ENCODE peak calls at places on chromosome X, in five cellular contexts. L is tibial nerve; O is A549; J is astrocyte; C is CD4-positive, alpha-beta memory T cell. G is an unnamed sample. For H3K4me1 and H3K9me3, the result is how much of the 10 kb centered on the place peaks cover.

GRCh38 chrX:130179170-130179569 is 7.4 kb downstream of the RAB33A start:
- DNase-seq in L (no peak), O (no peak), C (no peak), J (no peak), G (no peak)

GRCh38 chrX:55787063-55787462 is 69.5 kb downstream of the RRAGB start:
- DNase-seq in C (no peak), O (no peak), J (no peak), L (no peak), G (no peak)

GRCh38 chrX:11329016-11329415 is 35.8 kb downstream of the AMELX start:
- DNase-seq in C (no peak), L (no peak), J (peak), O (no peak), G (no peak)

GRCh38 chrX:43849173-43849572 is 33.1 kb downstream of the MAOB start:
- DNase-seq in L (no peak), O (no peak), J (no peak), C (no peak), G (no peak)

GRCh38 chrX:136812286-136812685 is 31.6 kb upstream of the ARHGEF6 start:
- DNase-seq in J (no peak), L (no peak), O (no peak), C (no peak), G (no peak)

GRCh38 chrX:13495232-13495631 is 74.2 kb upstream of the EGFL6 start:
- DNase-seq in L (no peak), J (no peak), C (no peak), O (no peak), G (no peak)

GRCh38 chrX:67544871-67545771 is 1.3 kb downstream of the AR start:
- DNase-seq in C (no peak), J (peak), O (no peak), L (no peak), G (no peak)

GRCh38 chrX:110082156-110082555 is 79.2 kb downstream of the TMEM164 start:
- DNase-seq in J (peak), C (no peak), L (no peak), O (no peak), G (no peak)

GRCh38 chrX:111652719-111653118 is 28.3 kb upstream of the ALG13 start:
- DNase-seq in L (no peak), C (no peak), J (no peak), O (no peak), G (no peak)

GRCh38 chrX:117120700-117121099 is 657.9 kb upstream of the CT83 start:
- DNase-seq in C (no peak), J (no peak), O (no peak), L (no peak), G (no peak)

GRCh38 chrX:39324233-39324632 is 523.0 kb downstream of the MID1IP1 start:
- DNase-seq in O (no peak), C (no peak), L (no peak), J (no peak), G (no peak)

GRCh38 chrX:115266300-115266699 is 23.2 kb upstream of the LUZP4 start:
- DNase-seq in O (no peak), J (no peak), L (no peak), C (no peak), G (no peak)

GRCh38 chrX:28278236-28278635 is 297.0 kb upstream of the DCAF8L1 start:
- DNase-seq in J (no peak), C (no peak), O (no peak), L (no peak), G (no peak)

GRCh38 chrX:39903937-39904336 is 193.8 kb downstream of the BCOR start:
- DNase-seq in C (no peak), J (peak), L (no peak), O (peak), G (no peak)

GRCh38 chrX:103092942-103093341 is at the start of gene NXF3:
- DNase-seq in L (no peak), C (no peak), J (no peak), O (no peak), G (no peak)

GRCh38 chrX:115344885-115345653 is 55.6 kb downstream of the LUZP4 start:
- DNase-seq in C (no peak), O (peak), L (peak), J (peak), G (no peak)

GRCh38 chrX:87975365-87975764 is 457.8 kb downstream of the KLHL4 start:
- DNase-seq in J (no peak), O (no peak), C (no peak), L (no peak), G (no peak)

GRCh38 chrX:65750674-65751469 is 83.4 kb downstream of the MSN start:
- DNase-seq in C (peak), J (no peak), L (no peak), O (no peak), G (peak)

GRCh38 chrX:102129473-102129872 is 4.0 kb downstream of the TCEAL2 start:
- DNase-seq in L (no peak), O (peak), C (no peak), J (no peak), G (no peak)

GRCh38 chrX:27439771-27440170 is 23.4 kb downstream of the PPP4R3C start:
- DNase-seq in L (no peak), J (no peak), C (no peak), O (no peak), G (no peak)

GRCh38 chrX:21932277-21932996 is 8.1 kb upstream of the SMS start:
- DNase-seq in O (no peak), J (peak), C (no peak), L (no peak), G (no peak)

GRCh38 chrX:30735839-30736238 is 82.6 kb downstream of the GK start:
- DNase-seq in C (peak), J (peak), L (peak), O (peak), G (peak)

GRCh38 chrX:13666836-13667235 is 13.9 kb downstream of the TCEANC start:
- DNase-seq in J (no peak), C (no peak), O (no peak), L (no peak), G (no peak)

GRCh38 chrX:150087612-150088011 is 149.3 kb upstream of the EOLA2 start:
- DNase-seq in O (no peak), L (no peak), J (no peak), C (no peak), G (no peak)

GRCh38 chrX:13005671-13006473 is 31.0 kb downstream of the TMSB4X start:
- DNase-seq in O (no peak), L (no peak), J (peak), C (no peak), G (no peak)

GRCh38 chrX:66919280-66919832 is 280.5 kb upstream of the EDA2R start:
- DNase-seq in J (no peak), C (no peak), L (no peak), O (no peak), G (no peak)

GRCh38 chrX:68112321-68112720 is 321.0 kb downstream of the OPHN1 start:
- DNase-seq in L (no peak), O (no peak), J (peak), C (no peak), G (no peak)

GRCh38 chrX:1485033-1485432 is 32.3 kb upstream of the ASMTL start:
- DNase-seq in C (no peak), O (no peak), L (no peak), J (no peak), G (peak)

GRCh38 chrX:77918568-77918967 is 8.1 kb downstream of the ATP7A start:
- DNase-seq in L (no peak), C (no peak), J (peak), O (no peak), G (no peak)

GRCh38 chrX:50081282-50081955 is 119.4 kb downstream of the AKAP4 start:
- DNase-seq in L (no peak), O (no peak), C (no peak), J (no peak), G (no peak)

GRCh38 chrX:65985922-65986588 is 53.8 kb downstream of the VSIG4 start:
- DNase-seq in L (no peak), J (peak), O (peak), C (peak), G (no peak)

GRCh38 chrX:9374537-9374936 is 90.3 kb upstream of the TBL1X start:
- DNase-seq in L (no peak), C (no peak), O (no peak), J (no peak), G (no peak)

GRCh38 chrX:96433409-96434122 is 251.1 kb upstream of the DIAPH2 start:
- DNase-seq in C (no peak), O (no peak), J (no peak), L (no peak), G (no peak)

GRCh38 chrX:108245462-108245861 is 153.9 kb downstream of the ATG4A start:
- DNase-seq in C (no peak), L (no peak), J (no peak), O (no peak), G (no peak)

GRCh38 chrX:130171446-130172126 is at the start of gene RAB33A:
- DNase-seq in O (no peak), L (no peak), J (no peak), C (peak), G (peak)

DNA sequence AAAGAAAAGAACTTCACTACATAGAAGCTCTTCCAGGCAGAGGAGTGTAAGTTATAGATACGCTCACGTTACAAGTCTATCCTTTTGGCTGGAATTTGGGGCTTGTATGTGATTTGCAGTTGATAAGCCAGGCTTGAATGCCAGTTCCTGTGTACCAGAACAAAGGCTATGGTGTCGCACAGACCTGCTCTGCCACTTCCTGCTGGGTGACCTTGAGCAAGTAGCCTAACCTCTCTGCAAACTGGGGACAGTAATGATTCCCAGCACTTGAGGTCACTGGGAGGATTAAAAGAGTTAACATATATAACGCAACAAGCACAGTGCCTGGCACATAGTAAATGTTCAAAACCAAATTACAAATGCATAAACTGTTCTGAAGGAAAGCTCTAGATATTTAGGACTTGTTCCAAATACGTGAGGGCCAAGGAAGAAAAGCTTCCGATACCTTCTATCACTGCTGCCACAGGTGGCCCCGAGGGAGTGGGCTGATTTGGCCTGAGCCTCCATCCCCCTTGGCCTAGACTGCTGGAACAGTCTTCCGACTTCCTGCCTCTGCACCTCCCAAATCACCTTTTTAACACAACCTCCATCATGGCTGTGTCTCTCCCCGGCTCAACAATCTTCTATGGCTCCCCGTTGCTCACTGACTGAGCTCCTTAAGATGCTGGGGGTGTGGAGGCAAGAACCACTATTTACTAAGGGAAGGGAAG is 1.3 kb upstream of the SOWAHD start:
- DNase-seq in L (no peak), C (no peak), O (no peak), J (no peak), G (no peak)
- H3K4me1 ChIP-seq in L (under half), C (half or more), O (under half), J (under half), G (half or more)

GRCh38 chrX:17014216-17014615 is 67.8 kb downstream of the REPS2 start:
- DNase-seq in C (no peak), O (no peak), J (no peak), L (no peak), G (no peak)

GRCh38 chrX:17007134-17007768 is 60.8 kb downstream of the REPS2 start:
- DNase-seq in C (no peak), L (no peak), J (no peak), O (peak), G (no peak)

GRCh38 chrX:17005712-17006372 is 59.4 kb downstream of the REPS2 start:
- DNase-seq in O (no peak), J (no peak), C (no peak), L (no peak), G (no peak)

GRCh38 chrX:17009856-17010650 is 63.6 kb downstream of the REPS2 start:
- DNase-seq in J (no peak), O (no peak), L (no peak), C (no peak), G (no peak)
- H3K9me3 ChIP-seq in J (under half), O (under half), L (under half), C (under half), G (under half)

GRCh38 chrX:384861-385260 is 1.8 kb downstream of the PPP2R3B start:
- DNase-seq in C (no peak), J (no peak), O (no peak), L (no peak), G (no peak)

GRCh38 chrX:386768-387575 is at the start of gene PPP2R3B:
- DNase-seq in C (peak), J (peak), L (peak), O (peak), G (peak)

GRCh38 chrX:387729-388128 is 1.0 kb upstream of the PPP2R3B start:
- DNase-seq in C (no peak), J (no peak), L (no peak), O (no peak), G (no peak)

GRCh38 chrX:389021-389441 is 2.3 kb upstream of the PPP2R3B start:
- DNase-seq in L (no peak), O (no peak), C (no peak), J (no peak), G (no peak)

GRCh38 chrX:386239-386767 is 404 bp downstream of the PPP2R3B start:
- DNase-seq in L (no peak), O (no peak), J (no peak), C (peak), G (peak)
- H3K27ac ChIP-seq in L (peak), O (peak), J (peak), C (peak), G (peak)

GRCh38 chrX:85573801-85574200 is 194.3 kb upstream of the POF1B start:
- DNase-seq in C (no peak), J (no peak), L (no peak), O (no peak), G (no peak)
- H3K4me1 ChIP-seq in C (under half), J (under half), L (under half), O (under half), G (under half)

DNA sequence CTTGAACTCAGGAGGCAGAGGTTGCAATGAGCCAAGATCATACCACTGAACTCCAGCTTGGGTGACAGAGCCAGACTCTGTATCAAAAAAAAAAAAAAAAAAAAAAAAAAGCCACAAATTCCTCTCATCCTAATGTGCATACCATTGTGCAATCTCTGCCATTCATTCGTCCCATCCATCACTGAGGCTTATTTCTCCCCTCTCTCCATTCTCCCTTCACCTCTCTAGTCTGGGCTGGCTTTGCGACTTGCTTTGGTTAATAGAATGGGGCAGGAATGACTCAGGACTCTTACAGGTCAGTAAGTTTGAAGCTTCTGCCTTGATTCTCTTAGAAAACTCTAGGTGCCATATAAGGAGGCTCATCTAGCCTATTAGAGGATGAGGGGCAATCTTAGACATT is 60.3 kb upstream of the DDX3X start:
- DNase-seq in C (no peak), J (peak), O (no peak), L (no peak), G (no peak)
- H3K9me3 ChIP-seq in C (under half), J (under half), O (under half), L (under half), G (under half)

G was measured in CD8-positive, alpha-beta T cell.